ENCODE peak calls at places on chromosomes 1 and 21, in six cellular contexts. W, I, Q, U, Y and D are unnamed samples.

GRCh38 chr1:31736675-31737074 is 27.5 kb downstream of the ADGRB2 start:
- DNase-seq in Y (peak), Q (no peak), U (no peak), I (no peak), W (no peak), D (no peak)

GRCh38 chr1:9235123-9235513 is 544 bp downstream of the H6PD start:
- DNase-seq in I (no peak), W (peak), Y (no peak), Q (no peak), U (no peak), D (no peak)

GRCh38 chr1:52348704-52349301 is 17.2 kb downstream of the CC2D1B start:
- DNase-seq in W (peak), Q (peak), I (no peak), U (peak), Y (peak), D (no peak)

GRCh38 chr1:28591708-28592313 is at the start of gene RAB42:
- DNase-seq in U (no peak), I (peak), W (no peak), Q (no peak), Y (peak), D (no peak)

GRCh38 chr1:85404393-85404792 is 60.6 kb downstream of the DDAH1 start:
- DNase-seq in I (no peak), U (no peak), W (no peak), Y (no peak), Q (no peak), D (no peak)

GRCh38 chr1:156809281-156809680 is 7.4 kb downstream of the SH2D2A start:
- DNase-seq in W (no peak), U (no peak), I (no peak), Y (no peak), Q (no peak), D (no peak)

GRCh38 chr1:168469690-168470089 is 74.1 kb downstream of the XCL2 start:
- DNase-seq in W (peak), Q (peak), U (no peak), Y (peak), I (peak), D (no peak)

GRCh38 chr1:198747127-198747526 is 108.3 kb downstream of the PTPRC start:
- DNase-seq in Q (no peak), W (no peak), Y (no peak), I (no peak), U (no peak), D (no peak)

GRCh38 chr1:246753670-246754535 is 29.7 kb downstream of the SCCPDH start:
- DNase-seq in Q (peak), Y (peak), W (peak), U (peak), I (peak), D (no peak)

GRCh38 chr1:54047384-54048315 is 5.4 kb downstream of the TMEM59 start:
- DNase-seq in Y (no peak), Q (no peak), W (no peak), I (no peak), U (no peak), D (no peak)

GRCh38 chr1:171422489-171422888 is 62.8 kb upstream of the PRRC2C start:
- DNase-seq in Q (no peak), Y (no peak), I (no peak), W (no peak), U (no peak), D (no peak)

GRCh38 chr1:74323937-74324473 is 88.8 kb downstream of the TNNI3K start:
- DNase-seq in Q (no peak), W (no peak), Y (no peak), I (no peak), U (no peak), D (no peak)

GRCh38 chr1:209809601-209810000 is 3.7 kb upstream of the IRF6 start:
- DNase-seq in U (no peak), W (no peak), Q (no peak), I (no peak), Y (no peak), D (no peak)

GRCh38 chr1:109237512-109237911 is 11.8 kb upstream of the CELSR2 start:
- DNase-seq in U (no peak), Y (no peak), I (no peak), Q (no peak), W (no peak), D (no peak)

GRCh38 chr1:176789571-176790090 is 326.7 kb downstream of the PAPPA2 start:
- DNase-seq in I (no peak), U (no peak), Y (no peak), W (peak), Q (peak), D (no peak)

GRCh38 chr1:62784509-62785365 is 805 bp downstream of the ATG4C start:
- DNase-seq in W (peak), Q (no peak), Y (no peak), I (no peak), U (no peak), D (no peak)
- TF ChIP-seq CTCF in W (no peak), Q (no peak), Y (no peak), I (no peak), U (no peak), D (no peak)

GRCh38 chr1:98172578-98172977 is 251.7 kb upstream of the DPYD start:
- DNase-seq in Q (no peak), U (no peak), I (no peak), Y (no peak), W (no peak), D (no peak)

GRCh38 chr1:98179159-98179558 is 258.3 kb upstream of the DPYD start:
- DNase-seq in Q (no peak), I (no peak), U (no peak), Y (no peak), W (no peak), D (no peak)

GRCh38 chr1:98172022-98172421 is 251.2 kb upstream of the DPYD start:
- DNase-seq in Q (no peak), Y (no peak), U (no peak), W (no peak), I (no peak), D (no peak)

GRCh38 chr1:98177751-98178150 is 256.9 kb upstream of the DPYD start:
- DNase-seq in Q (peak), Y (no peak), I (no peak), W (peak), U (no peak), D (no peak)

DNA sequence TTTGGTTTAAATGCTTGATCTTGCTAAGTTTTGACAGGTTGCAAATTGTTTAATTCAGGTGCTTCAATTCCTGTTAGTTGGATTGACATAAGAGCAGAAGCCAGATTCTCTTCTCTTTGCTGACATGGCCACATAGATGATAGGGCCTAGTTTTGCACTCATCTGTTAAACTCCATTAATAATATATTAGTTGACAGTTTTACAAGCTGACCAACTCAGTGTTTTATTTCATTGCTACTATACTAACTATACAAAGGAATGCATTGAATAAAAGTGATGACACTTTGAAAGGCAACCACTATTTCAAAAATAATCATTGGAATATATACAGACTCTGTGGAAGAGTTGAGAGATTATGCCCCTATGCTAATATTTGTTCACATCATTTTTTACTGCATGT is 255.6 kb upstream of the DPYD start:
- DNase-seq in Q (no peak), U (no peak), W (no peak), I (no peak), Y (no peak), D (no peak)
- TF ChIP-seq CTCF in Q (no peak), U (no peak), W (no peak), I (no peak), Y (no peak), D (no peak)

GRCh38 chr1:6700853-6701436 is 671 bp downstream of the DNAJC11 start:
- DNase-seq in U (no peak), W (no peak), Q (no peak), Y (no peak), I (no peak), D (no peak)

GRCh38 chr1:6701437-6702153 is at the start of gene DNAJC11:
- DNase-seq in W (peak), Q (peak), I (peak), Y (peak), U (peak), D (peak)

GRCh38 chr1:6704746-6705145 is 3.1 kb upstream of the DNAJC11 start:
- DNase-seq in Y (no peak), W (no peak), U (no peak), I (no peak), Q (no peak), D (no peak)

GRCh38 chr1:6703016-6703415 is 1.4 kb upstream of the DNAJC11 start:
- DNase-seq in I (no peak), W (no peak), Q (no peak), Y (no peak), U (no peak), D (no peak)
- TF ChIP-seq CTCF in I (no peak), W (no peak), Q (no peak), Y (no peak), U (no peak), D (no peak)

GRCh38 chr1:221286399-221286798 is 407.2 kb downstream of the HLX start:
- DNase-seq in W (no peak), I (no peak), Q (no peak), U (no peak), Y (no peak), D (no peak)

GRCh38 chr1:221289103-221289502 is 409.9 kb downstream of the HLX start:
- DNase-seq in Y (no peak), Q (no peak), I (no peak), W (no peak), U (no peak), D (no peak)

GRCh38 chr1:221284028-221284427 is 404.8 kb downstream of the HLX start:
- DNase-seq in U (no peak), Y (no peak), Q (peak), I (no peak), W (peak), D (no peak)

GRCh38 chr1:221279146-221279545 is 399.9 kb downstream of the HLX start:
- DNase-seq in W (no peak), U (no peak), Y (no peak), I (no peak), Q (no peak), D (no peak)

GRCh38 chr1:221283532-221283931 is 404.3 kb downstream of the HLX start:
- DNase-seq in I (no peak), W (no peak), U (no peak), Y (no peak), Q (no peak), D (no peak)
- TF ChIP-seq CTCF in I (no peak), W (no peak), U (no peak), Y (no peak), Q (no peak), D (no peak)

GRCh38 chr1:55702064-55702463 is 486.9 kb upstream of the USP24 start:
- DNase-seq in W (no peak), Q (no peak), U (no peak), Y (no peak), I (no peak), D (no peak)

GRCh38 chr1:55698136-55698535 is 483.0 kb upstream of the USP24 start:
- DNase-seq in Y (no peak), Q (no peak), U (no peak), I (no peak), W (no peak), D (no peak)

GRCh38 chr1:55700359-55701130 is 485.4 kb upstream of the USP24 start:
- DNase-seq in Q (no peak), Y (no peak), W (no peak), U (no peak), I (no peak), D (peak)

GRCh38 chr1:55696891-55697290 is 481.7 kb upstream of the USP24 start:
- DNase-seq in Y (no peak), U (no peak), Q (no peak), I (no peak), W (no peak), D (no peak)

GRCh38 chr1:55699151-55699695 is 484.1 kb upstream of the USP24 start:
- DNase-seq in U (no peak), Y (no peak), I (no peak), W (no peak), Q (no peak), D (no peak)
- TF ChIP-seq CTCF in U (no peak), Y (no peak), I (no peak), W (no peak), Q (no peak), D (no peak)

GRCh38 chr21:34834852-34835501 is 166.2 kb downstream of the CLIC6 start:
- DNase-seq in Q (no peak), W (no peak), I (no peak), Y (no peak), U (no peak), D (no peak)
- TF ChIP-seq CTCF in Q (no peak), W (no peak), I (no peak), Y (no peak), U (no peak), D (no peak)